ENCODE peak calls at places on chromosome 11, in four cellular contexts. F, B, Q and M are unnamed samples.

GRCh38 chr11:61361686-61362541 is at the start of the genes CYB561A3 and TMEM138:
- DNase-seq in B (peak; percentile 78), Q (peak; percentile 85), F (peak; percentile 89), M (peak; percentile 90)

GRCh38 chr11:35563413-35564245 is 38.2 kb upstream of the PAMR1 start:
- DNase-seq in B (no peak), Q (no peak), F (no peak), M (no peak)

GRCh38 chr11:44409558-44410236 is 99.8 kb upstream of the ALX4 start:
- DNase-seq in B (no peak), Q (no peak), F (peak; percentile 13), M (no peak)

GRCh38 chr11:63941901-63942300 is 3.1 kb downstream of the NAA40 start:
- DNase-seq in Q (no peak), B (no peak), F (no peak), M (no peak)

GRCh38 chr11:58301576-58301975 is 33.5 kb upstream of the OR10W1 start:
- DNase-seq in B (no peak), F (no peak), Q (no peak), M (no peak)

GRCh38 chr11:130421697-130422096 is 6.7 kb downstream of the ADAMTS8 start:
- DNase-seq in Q (no peak), F (no peak), B (no peak), M (no peak)

GRCh38 chr11:130858215-130858614 is 58.1 kb downstream of the SNX19 start:
- DNase-seq in B (no peak), F (no peak), Q (no peak), M (peak; percentile 79)

GRCh38 chr11:111335596-111335995 is 37.2 kb downstream of the POU2AF3 start:
- DNase-seq in F (no peak), B (no peak), Q (no peak), M (no peak)

GRCh38 chr11:121467965-121468364 is 15.2 kb upstream of the SORL1-AS1 start:
- DNase-seq in B (no peak), F (no peak), Q (peak; percentile 90), M (no peak)

GRCh38 chr11:120717042-120717441 is 205.5 kb downstream of the GRIK4 start:
- DNase-seq in F (no peak), Q (no peak), B (no peak), M (no peak)

GRCh38 chr11:10663365-10663764 is 30.2 kb downstream of the IRAG1 start:
- DNase-seq in Q (no peak), F (no peak), B (no peak), M (no peak)

GRCh38 chr11:63944987-63945386 is 6.2 kb downstream of the NAA40 start:
- DNase-seq in Q (no peak), F (peak; percentile 43), B (no peak), M (no peak)

GRCh38 chr11:119254239-119254638 is 48.1 kb downstream of the CBL start:
- DNase-seq in B (no peak), Q (no peak), F (no peak), M (no peak)

GRCh38 chr11:95549276-95549675 is 240.3 kb downstream of the FAM76B start:
- DNase-seq in Q (no peak), B (no peak), F (no peak), M (no peak)

GRCh38 chr11:11022126-11022730 is 164.4 kb upstream of the ZBED5 start:
- DNase-seq in F (no peak), B (no peak), Q (no peak), M (peak; percentile 43)

GRCh38 chr11:36306888-36307287 is 10.8 kb downstream of the PRR5L start:
- DNase-seq in Q (no peak), B (no peak), F (peak; percentile 36), M (no peak)

GRCh38 chr11:65896009-65896999 is 3.9 kb downstream of the FOSL1 start:
- DNase-seq in F (no peak), B (no peak), Q (no peak), M (no peak)

GRCh38 chr11:80778432-80778831 is 1337.6 kb upstream of the TENM4 start:
- DNase-seq in B (no peak), F (no peak), Q (no peak), M (no peak)

GRCh38 chr11:16558499-16558898 is 179.9 kb upstream of the C11orf58 start:
- DNase-seq in B (no peak), Q (no peak), F (no peak), M (no peak)

GRCh38 chr11:94193288-94193687 is 64.6 kb downstream of the PANX1 start:
- DNase-seq in F (no peak), Q (no peak), B (no peak), M (no peak)

GRCh38 chr11:31797227-31798056 is 13.7 kb downstream of the PAX6 start:
- DNase-seq in B (no peak), F (no peak), Q (no peak), M (no peak)

GRCh38 chr11:13487661-13488030 is 8.2 kb downstream of the PTH start:
- DNase-seq in F (peak; percentile 77), B (no peak), Q (no peak), M (peak; percentile 18)

GRCh38 chr11:18772211-18772610 is 19.4 kb downstream of the PTPN5 start:
- DNase-seq in B (no peak), Q (no peak), F (no peak), M (no peak)

GRCh38 chr11:92266821-92267220 is 42.2 kb downstream of the FAT3 start:
- DNase-seq in B (no peak), Q (no peak), F (peak; percentile 2), M (no peak)

GRCh38 chr11:130847517-130847916 is 68.8 kb downstream of the SNX19 start:
- DNase-seq in B (no peak), Q (no peak), F (peak; percentile 9), M (no peak)

GRCh38 chr11:5928269-5928668 is 13.8 kb upstream of the OR56A3 start:
- DNase-seq in B (no peak), Q (no peak), F (no peak), M (no peak)

GRCh38 chr11:36268337-36268931 is 20.8 kb downstream of the COMMD9 start:
- DNase-seq in B (no peak), F (no peak), Q (no peak), M (no peak)

GRCh38 chr11:40281055-40281580 is 1178.3 kb downstream of the LRRC4C start:
- DNase-seq in F (no peak), Q (no peak), B (no peak), M (no peak)

DNA sequence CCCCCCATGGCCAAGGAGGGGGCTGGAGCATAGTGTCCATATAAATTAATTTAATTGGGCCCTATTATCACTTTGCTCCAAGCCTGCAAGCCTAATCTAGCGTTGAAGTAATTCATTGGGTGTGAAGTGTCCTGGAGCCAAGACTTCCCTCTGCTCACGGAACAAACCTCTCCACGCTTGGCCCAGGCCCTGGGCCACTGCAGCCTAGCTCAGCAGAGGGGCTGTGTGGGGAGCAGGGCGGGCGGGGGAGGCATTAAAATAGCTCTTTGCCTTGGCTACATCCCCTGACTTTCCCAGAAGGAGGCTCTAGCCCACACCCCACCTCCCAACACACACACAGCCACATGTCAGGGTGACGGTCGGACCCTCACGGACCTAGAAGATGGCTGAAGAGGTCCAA is 73.5 kb downstream of the THAP12 start:
- DNase-seq in Q (no peak), F (no peak), B (no peak), M (no peak)
- TF ChIP-seq ZNF274 in Q (no peak), F (no peak), B (no peak), M (no peak)

GRCh38 chr11:33716236-33716635 is 15.6 kb upstream of the C11orf91 start:
- DNase-seq in F (no peak), B (no peak), Q (no peak), M (no peak)
- TF ChIP-seq SIN3A in F (no peak), B (no peak), Q (no peak), M (no peak)

GRCh38 chr11:116893906-116894305 is 56.5 kb upstream of the APOA1 start:
- DNase-seq in F (no peak), Q (no peak), B (no peak), M (no peak)

GRCh38 chr11:116896211-116896610 is 58.8 kb upstream of the APOA1 start:
- DNase-seq in B (no peak), F (no peak), Q (no peak), M (no peak)

GRCh38 chr11:116893437-116893836 is 56.0 kb upstream of the APOA1 start:
- DNase-seq in Q (no peak), B (no peak), F (no peak), M (no peak)

GRCh38 chr11:116892374-116892773 is 55.0 kb upstream of the APOA1 start:
- DNase-seq in B (no peak), Q (no peak), F (no peak), M (no peak)

DNA sequence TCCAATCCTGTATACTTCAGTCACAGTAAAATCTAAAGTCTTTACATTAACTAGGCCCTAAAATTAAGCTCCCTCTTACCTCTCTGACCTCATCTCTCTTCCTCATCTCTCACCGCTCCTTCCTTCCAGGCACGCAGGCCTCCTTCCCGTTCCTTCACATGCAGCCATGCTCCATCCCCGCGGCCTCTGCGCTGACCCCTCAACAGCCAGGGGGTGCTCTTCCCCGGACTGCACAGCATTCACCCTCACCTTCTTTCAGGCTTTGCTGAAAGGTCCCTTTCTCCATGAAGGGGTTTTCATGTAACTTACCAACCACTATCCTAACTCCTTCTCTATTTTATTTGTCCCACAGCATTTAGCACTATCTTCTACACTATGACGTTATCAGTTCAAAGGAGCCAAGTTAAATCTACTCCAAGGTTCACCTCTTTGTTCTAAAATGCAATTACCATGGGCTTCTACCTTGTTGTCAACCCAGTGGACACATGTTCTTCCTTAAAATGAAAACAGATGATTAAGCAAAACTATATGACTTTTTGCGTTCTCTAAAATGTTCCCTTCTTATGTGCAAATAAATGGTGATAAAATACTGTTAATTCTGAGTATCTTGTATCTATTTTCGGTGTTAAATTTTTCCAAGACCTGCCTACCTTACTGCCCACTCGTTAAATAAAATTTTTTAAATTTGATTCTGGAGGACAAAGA is 57.8 kb upstream of the APOA1 start:
- DNase-seq in F (no peak), B (peak; percentile 38), Q (no peak), M (peak; percentile 23)
- TF ChIP-seq CHD2 in F (no peak), B (no peak), Q (no peak), M (no peak)

GRCh38 chr11:114151631-114152030 is 92.1 kb downstream of the ZBTB16 start:
- DNase-seq in F (no peak), Q (no peak), B (no peak), M (no peak)
- TF ChIP-seq ZNF274 in F (no peak), Q (no peak), B (no peak), M (no peak)

GRCh38 chr11:128824199-128825049 is 42.7 kb downstream of the KCNJ1 start:
- DNase-seq in F (no peak), B (no peak), Q (no peak), M (no peak)
- TF ChIP-seq SIN3A in F (no peak), B (no peak), Q (no peak), M (no peak)